ENCODE peak calls at places on chromosomes 1 and 21, in eight cellular contexts. E is psoas muscle; S is stomach; A is neuronal stem cell; R is CD4-positive, CD25-positive, alpha-beta regulatory T cell; Z is testis; N is prostate gland; X is Caco-2. J is an unnamed sample. For H3K4me1, the result is how much of the 10 kb centered on the place peaks cover.

GRCh38 chr21:28133116-28133515 is 859.6 kb downstream of the LTN1 start:
- DNase-seq in E (no peak), A (no peak), N (no peak), S (no peak), R (no peak), Z (no peak), X (no peak), J (no peak)

GRCh38 chr21:41924355-41924754 is 29.5 kb downstream of the C2CD2 start:
- DNase-seq in Z (no peak), R (no peak), E (no peak), N (no peak), S (no peak), X (no peak), A (no peak), J (no peak)

GRCh38 chr1:48495166-48495565 is 23.2 kb upstream of the SPATA6 start:
- DNase-seq in S (no peak), A (no peak), E (no peak), Z (no peak), N (no peak), X (no peak), R (no peak), J (no peak)

GRCh38 chr1:64655861-64656260 is 89.0 kb upstream of the RAVER2 start:
- DNase-seq in R (no peak), S (no peak), E (no peak), A (no peak), N (no peak), X (no peak), Z (no peak), J (no peak)

GRCh38 chr1:180881806-180882509 is 30.7 kb upstream of the KIAA1614 start:
- DNase-seq in N (no peak), S (no peak), X (no peak), A (peak), E (no peak), Z (no peak), R (no peak), J (no peak)

GRCh38 chr21:45994086-45994661 is 12.6 kb downstream of the COL6A1 start:
- DNase-seq in S (peak), Z (peak), A (no peak), E (peak), R (peak), X (no peak), N (no peak), J (no peak)

GRCh38 chr1:228513244-228513900 is 26.2 kb downstream of the RNF187 start:
- DNase-seq in E (no peak), A (no peak), R (no peak), X (no peak), N (no peak), Z (no peak), S (no peak), J (no peak)

GRCh38 chr1:96521994-96522760 is 199.4 kb upstream of the PTBP2 start:
- DNase-seq in X (no peak), R (no peak), S (no peak), N (no peak), Z (no peak), E (no peak), A (no peak), J (no peak)

GRCh38 chr1:208213786-208214185 is 30.4 kb downstream of the PLXNA2 start:
- DNase-seq in S (no peak), E (no peak), N (no peak), A (no peak), X (no peak), Z (no peak), R (no peak), J (no peak)

GRCh38 chr1:101587749-101588148 is 350.9 kb downstream of the S1PR1 start:
- DNase-seq in E (peak), R (no peak), X (no peak), N (no peak), A (no peak), Z (no peak), S (no peak), J (no peak)

GRCh38 chr1:55015731-55016620 is 17.2 kb downstream of the BSND start:
- DNase-seq in Z (no peak), E (no peak), S (no peak), R (no peak), A (no peak), N (no peak), X (no peak), J (no peak)

GRCh38 chr1:85444381-85444780 is 20.6 kb downstream of the DDAH1 start:
- DNase-seq in E (no peak), X (no peak), S (no peak), A (no peak), R (no peak), N (no peak), Z (no peak), J (no peak)

GRCh38 chr1:52403566-52404115 is 582 bp downstream of the ORC1 start:
- DNase-seq in Z (peak), R (peak), S (no peak), X (peak), N (no peak), A (peak), E (no peak), J (peak)

GRCh38 chr1:177505905-177506590 is 335.3 kb downstream of the BRINP2 start:
- DNase-seq in X (no peak), E (no peak), A (no peak), N (no peak), S (no peak), R (no peak), Z (no peak), J (no peak)

GRCh38 chr1:94033849-94034248 is 87.1 kb downstream of the ABCA4 start:
- DNase-seq in S (no peak), A (no peak), X (no peak), E (no peak), R (no peak), Z (no peak), N (no peak), J (no peak)

GRCh38 chr1:228899421-228899956 is 164.2 kb downstream of the RHOU start:
- DNase-seq in Z (no peak), A (no peak), X (no peak), R (no peak), E (no peak), N (no peak), S (no peak), J (no peak)

GRCh38 chr1:228007801-228008341 is 1.1 kb downstream of the WNT3A start:
- DNase-seq in X (no peak), S (peak), N (no peak), Z (no peak), E (no peak), A (no peak), R (no peak), J (peak)

DNA sequence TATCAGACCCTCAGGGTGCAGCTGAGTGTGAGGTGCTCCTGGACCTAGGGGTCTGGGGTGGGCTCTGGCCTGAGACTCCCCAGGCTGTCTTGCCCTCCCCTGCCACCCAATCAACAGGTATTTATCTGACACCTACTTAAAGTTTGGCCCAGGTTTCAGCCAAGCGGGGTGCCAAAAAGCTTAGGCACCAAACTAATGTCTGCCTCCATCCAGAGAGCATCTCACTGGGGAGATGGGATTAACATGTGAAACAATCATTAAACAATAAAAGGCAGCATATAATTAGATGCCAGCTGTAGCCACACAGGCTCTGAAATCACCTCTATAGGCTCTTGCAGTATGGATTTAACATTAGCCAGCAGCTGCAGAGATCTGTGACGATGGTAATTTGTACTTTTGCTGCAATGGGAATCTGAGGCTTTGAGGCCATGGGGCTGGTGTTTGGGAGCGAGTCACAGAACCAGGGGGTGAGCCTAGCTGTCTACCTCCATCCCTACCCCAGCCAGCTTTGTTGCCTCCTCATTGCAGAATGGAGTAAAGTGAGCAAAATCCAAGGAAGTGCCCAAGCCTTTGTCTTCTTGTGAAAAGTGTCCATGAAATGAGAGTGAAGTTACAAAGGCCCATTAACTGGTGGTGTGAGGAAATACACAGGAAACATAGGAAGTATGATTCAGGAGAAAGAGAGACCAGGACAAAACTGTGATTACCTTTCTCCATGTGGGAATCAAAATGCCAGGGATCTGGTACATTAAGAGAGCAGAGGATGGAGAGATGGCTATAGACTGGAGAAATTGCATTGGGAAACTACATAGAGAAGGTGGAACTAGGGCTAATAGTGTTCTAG is 36.1 kb downstream of the EIF2D start:
- DNase-seq in Z (no peak), N (no peak), S (no peak), E (no peak), X (no peak), A (no peak), R (no peak), J (no peak)
- H3K4me3 ChIP-seq in Z (no peak), N (no peak), S (no peak), E (no peak), X (no peak), A (no peak), R (peak), J (no peak)

GRCh38 chr1:39181311-39181710 is 23.2 kb upstream of the MACF1 start:
- DNase-seq in N (no peak), A (no peak), E (no peak), X (no peak), S (no peak), R (no peak), Z (no peak), J (no peak)

GRCh38 chr1:39174400-39175081 is 30.0 kb upstream of the MACF1 start:
- DNase-seq in X (no peak), N (no peak), R (no peak), E (no peak), S (no peak), Z (no peak), A (no peak), J (no peak)

GRCh38 chr1:39177641-39178040 is 26.9 kb upstream of the MACF1 start:
- DNase-seq in E (no peak), S (no peak), X (no peak), R (no peak), Z (no peak), A (no peak), N (no peak), J (no peak)

GRCh38 chr1:39182804-39183203 is 21.7 kb upstream of the MACF1 start:
- DNase-seq in S (no peak), R (no peak), X (no peak), Z (no peak), E (no peak), A (no peak), N (no peak), J (no peak)

DNA sequence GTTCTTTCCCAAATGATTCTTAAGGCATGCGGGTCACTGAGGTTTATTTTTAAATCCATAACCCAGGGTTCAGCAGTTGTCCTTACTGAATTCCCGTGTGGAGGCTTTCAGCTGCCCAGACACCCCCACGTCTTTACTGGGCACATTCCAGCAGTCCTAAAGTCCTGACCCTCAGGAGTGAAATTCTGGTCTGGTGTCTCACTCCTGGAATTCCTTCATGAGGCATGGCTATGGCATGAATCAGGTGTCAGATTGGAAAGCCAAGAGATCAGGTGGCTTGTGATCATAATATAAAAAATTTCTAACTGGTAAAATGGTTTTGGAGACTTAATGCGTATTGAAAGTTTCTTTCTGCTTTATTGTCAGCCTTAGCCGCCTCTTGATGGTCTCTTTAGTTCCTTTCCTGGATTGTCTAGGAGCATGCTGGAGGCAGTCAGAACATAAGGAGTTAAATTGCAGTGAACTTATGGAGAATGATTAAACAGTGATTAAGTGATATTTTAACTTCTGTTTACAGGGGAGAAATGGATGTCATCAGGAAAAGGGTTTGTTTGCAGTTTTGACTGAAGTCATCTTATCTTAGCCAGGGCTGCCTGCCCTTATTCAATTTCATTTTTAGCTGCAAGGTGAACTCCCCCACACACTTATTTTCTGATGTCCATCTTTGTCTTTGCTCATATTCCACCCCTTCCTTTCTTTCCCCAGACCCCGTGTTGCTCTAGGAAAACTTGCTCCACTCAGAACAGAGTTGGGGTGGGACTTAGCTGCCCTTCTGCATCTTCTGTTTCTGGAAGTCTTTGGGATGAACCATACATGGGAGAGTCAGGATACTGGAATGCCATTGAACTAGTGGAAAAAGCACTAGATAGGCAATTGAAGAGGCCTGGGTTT is 25.7 kb upstream of the MACF1 start:
- DNase-seq in X (peak), E (no peak), S (no peak), N (no peak), R (no peak), Z (no peak), A (no peak), J (no peak)
- H3K4me1 ChIP-seq in X (half or more), E (half or more), S (under half), N (under half), R (under half), Z (under half), A (under half), J (under half)

DNA sequence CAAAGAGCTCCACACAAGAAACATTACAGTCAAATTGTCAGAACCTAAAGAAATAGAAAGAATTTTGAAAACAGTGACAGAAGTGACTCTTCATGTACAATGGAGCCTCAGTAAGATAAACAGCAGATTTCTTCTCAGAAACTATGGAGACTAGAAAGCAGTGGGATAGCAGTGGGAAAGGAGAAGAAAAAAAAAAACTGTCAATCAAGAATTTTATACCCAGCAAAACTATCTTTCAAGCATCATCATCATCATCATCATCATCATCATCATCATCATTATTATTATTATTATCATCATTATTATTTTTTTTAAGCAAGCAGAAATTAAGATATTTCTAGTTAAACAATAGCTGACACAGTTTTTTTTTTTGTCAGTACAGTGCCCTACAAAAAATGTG is 24.2 kb downstream of the CEP170 start:
- DNase-seq in S (no peak), R (no peak), Z (no peak), E (no peak), N (no peak), X (no peak), A (no peak), J (no peak)
- H3K4me3 ChIP-seq in S (no peak), R (no peak), Z (no peak), E (no peak), N (no peak), X (no peak), A (no peak), J (no peak)

DNA sequence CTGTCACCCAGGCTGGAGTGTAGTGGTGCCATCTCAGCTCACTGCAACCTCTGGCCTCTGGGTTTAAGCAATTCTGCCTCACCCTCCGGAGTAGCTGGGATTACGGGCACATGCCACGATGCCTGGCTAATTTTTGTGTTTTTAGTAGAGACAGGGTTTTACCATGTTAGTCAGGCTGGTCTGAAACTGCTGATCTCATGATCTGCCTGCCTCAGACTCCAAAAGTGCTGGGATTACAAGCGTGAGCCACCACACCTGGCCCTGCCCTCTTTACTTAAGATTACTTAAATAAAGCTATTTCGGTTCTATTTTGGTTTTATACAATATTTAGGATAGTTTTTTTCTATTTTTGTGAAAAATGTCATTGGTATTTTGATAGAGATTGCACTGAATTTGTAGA is 15.3 kb upstream of the KCTD3 start:
- DNase-seq in Z (no peak), E (no peak), A (no peak), N (no peak), S (no peak), X (no peak), R (no peak), J (no peak)
- H3K4me1 ChIP-seq in Z (under half), E (under half), A (under half), N (under half), S (under half), X (under half), R (under half), J (under half)

DNA sequence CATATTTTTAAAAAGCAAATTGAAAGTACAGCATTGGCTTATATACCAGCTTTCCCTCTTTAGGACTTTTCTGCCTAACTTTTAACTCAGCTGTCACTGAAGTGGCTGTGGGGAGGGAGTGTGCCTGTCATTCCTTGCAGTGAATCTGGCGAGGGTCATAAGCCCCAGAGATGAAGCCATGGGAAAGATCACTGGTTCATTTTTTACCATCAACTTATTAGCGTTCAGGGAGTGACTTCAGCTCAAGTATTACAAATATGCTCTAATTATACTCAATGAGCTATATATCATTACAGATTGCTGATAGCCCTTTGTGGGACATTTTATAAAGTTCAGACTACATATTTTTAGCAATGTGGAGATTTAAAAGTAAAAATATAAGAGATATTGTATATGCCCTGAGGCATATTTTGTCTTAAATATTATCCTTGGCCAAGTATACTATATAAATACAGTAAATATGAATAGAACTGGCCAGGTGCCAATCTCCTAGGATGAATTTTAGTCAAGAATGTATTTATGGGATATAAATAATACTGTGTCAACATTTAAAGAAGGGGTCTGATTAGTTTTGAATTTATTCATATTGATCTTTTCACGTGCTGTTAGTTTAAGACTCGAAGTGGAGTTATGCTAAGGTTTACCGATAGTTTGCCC is 4.4 kb downstream of the TGFB2 start:
- DNase-seq in R (no peak), A (no peak), S (no peak), X (no peak), E (no peak), Z (no peak), N (no peak), J (no peak)
- H3K4me3 ChIP-seq in R (no peak), A (no peak), S (peak), X (no peak), E (peak), Z (no peak), N (peak), J (no peak)

DNA sequence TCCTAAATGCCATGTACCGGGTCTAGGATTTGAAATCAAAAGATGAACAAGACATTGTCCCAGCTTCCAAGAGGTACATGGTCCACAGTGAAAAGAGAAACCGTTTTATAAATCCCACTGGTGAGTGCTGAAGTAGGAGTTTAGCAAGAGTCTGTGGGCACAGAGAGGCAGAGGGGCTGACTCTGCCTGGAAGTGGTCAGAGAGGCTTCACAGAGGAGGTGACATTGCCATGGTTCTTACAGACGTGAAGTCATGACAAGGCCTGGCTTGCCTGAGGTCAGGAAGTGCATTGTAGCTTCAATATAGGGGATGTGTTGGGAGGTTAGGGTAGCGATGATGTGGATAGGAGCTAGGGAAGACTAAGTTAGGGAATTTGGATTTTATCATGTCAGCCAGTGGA is 28.4 kb downstream of the MAPKAPK2 start:
- DNase-seq in N (no peak), Z (no peak), A (no peak), S (no peak), E (no peak), X (no peak), R (no peak), J (no peak)
- H3K4me1 ChIP-seq in N (under half), Z (under half), A (under half), S (half or more), E (half or more), X (under half), R (half or more), J (under half)

GRCh38 chr21:35520869-35521268 is 471.8 kb upstream of the RUNX1 start:
- DNase-seq in S (no peak), X (no peak), Z (no peak), N (no peak), E (no peak), A (no peak), R (no peak), J (no peak)
- H3K4me3 ChIP-seq in S (no peak), X (no peak), Z (no peak), N (no peak), E (no peak), A (no peak), R (no peak), J (no peak)